ENCODE peak calls at places on chromosomes 4 and X, in six cellular contexts. X is HCT116, R is PC-3, U is uterus, C is heart right ventricle, V is sigmoid colon. L is an unnamed sample.

GRCh38 chrX:33211356-33212254 is at the start of gene DMD:
- DNase-seq in X (no peak), R (no peak), U (peak; percentile 52), C (peak; percentile 14), V (peak; percentile 87), L (peak; percentile 22)

GRCh38 chr4:34271479-34272355 is 1972.6 kb downstream of the ARAP2 start:
- DNase-seq in X (no peak), R (peak; percentile 45), U (no peak), C (no peak), V (no peak), L (no peak)

GRCh38 chrX:23246001-23246400 is 88.6 kb upstream of the PTCHD1 start:
- DNase-seq in X (no peak), R (peak; percentile 77), U (no peak), C (no peak), V (no peak), L (no peak)

GRCh38 chr4:122914938-122915337 is 7.5 kb downstream of the NUDT6 start:
- DNase-seq in X (no peak), R (no peak), U (no peak), C (no peak), V (no peak), L (no peak)

GRCh38 chrX:17170973-17171372 is 204.0 kb upstream of the NHS start:
- DNase-seq in X (no peak), R (no peak), U (peak; percentile 39), C (no peak), V (no peak), L (no peak)

GRCh38 chrX:12567857-12568256 is 223.4 kb upstream of the PRPS2 start:
- DNase-seq in X (no peak), R (peak; percentile 50), U (no peak), C (no peak), V (no peak), L (no peak)

GRCh38 chrX:150897371-150898319 is 823 bp downstream of the CD99L2 start:
- DNase-seq in X (no peak), R (peak; percentile 15), U (no peak), C (no peak), V (no peak), L (no peak)

GRCh38 chr4:185219551-185220344 is 10.3 kb downstream of the SNX25 start:
- DNase-seq in X (no peak), R (no peak), U (peak; percentile 69), C (peak; percentile 25), V (peak; percentile 93), L (no peak)

GRCh38 chrX:24276011-24276410 is 37.9 kb downstream of the SUPT20HL2 start:
- DNase-seq in X (no peak), R (no peak), U (no peak), C (no peak), V (no peak), L (no peak)

GRCh38 chrX:1323315-1323714 is 13.3 kb upstream of the IL3RA start:
- DNase-seq in X (peak; percentile 65), R (peak; percentile 64), U (no peak), C (peak; percentile 33), V (no peak), L (peak; percentile 70)

GRCh38 chrX:34299451-34299967 is 167.4 kb upstream of the FAM47A start:
- DNase-seq in X (no peak), R (no peak), U (no peak), C (no peak), V (no peak), L (no peak)

GRCh38 chr4:145884775-145885174 is 53.8 kb downstream of the ZNF827 start:
- DNase-seq in X (no peak), R (no peak), U (no peak), C (no peak), V (no peak), L (no peak)

GRCh38 chr4:5990446-5991160 is 27.6 kb downstream of the C4orf50 start:
- DNase-seq in X (no peak), R (no peak), U (no peak), C (no peak), V (peak; percentile 52), L (no peak)

GRCh38 chr4:6999172-7000086 is 43.7 kb upstream of the TADA2B start:
- DNase-seq in X (peak; percentile 78), R (peak; percentile 83), U (no peak), C (no peak), V (no peak), L (no peak)

GRCh38 chr4:110970642-110971041 is 347.8 kb upstream of the PITX2 start:
- DNase-seq in X (peak; percentile 65), R (peak; percentile 53), U (no peak), C (no peak), V (no peak), L (peak; percentile 79)

GRCh38 chr4:75995727-75996126 is 5.0 kb upstream of the SDAD1 start:
- DNase-seq in X (peak; percentile 42), R (peak; percentile 73), U (no peak), C (no peak), V (no peak), L (no peak)

GRCh38 chr4:46505131-46505530 is 115.2 kb upstream of the GABRA2 start:
- DNase-seq in X (no peak), R (peak; percentile 34), U (no peak), C (no peak), V (no peak), L (no peak)

GRCh38 chr4:39587881-39588280 is 50.8 kb downstream of the SMIM14 start:
- DNase-seq in X (no peak), R (no peak), U (no peak), C (no peak), V (no peak), L (no peak)

GRCh38 chr4:90293320-90293719 is 166.1 kb downstream of the CCSER1 start:
- DNase-seq in X (no peak), R (peak; percentile 32), U (no peak), C (no peak), V (no peak), L (no peak)

GRCh38 chrX:48891402-48892288 is 5.9 kb downstream of the TIMM17B start:
- DNase-seq in X (peak; percentile 60), R (peak; percentile 91), U (peak; percentile 89), C (peak; percentile 83), V (peak; percentile 96), L (peak; percentile 89)

GRCh38 chr4:107193989-107194388 is 157.9 kb upstream of the DKK2 start:
- DNase-seq in X (no peak), R (no peak), U (no peak), C (no peak), V (no peak), L (no peak)

GRCh38 chr4:122930877-122931276 is 8.5 kb upstream of the NUDT6 start:
- DNase-seq in X (no peak), R (peak; percentile 56), U (no peak), C (no peak), V (no peak), L (no peak)

GRCh38 chr4:119296356-119296755 is 25.6 kb downstream of the FABP2 start:
- DNase-seq in X (no peak), R (no peak), U (no peak), C (no peak), V (no peak), L (no peak)
- H3K4me1 ChIP-seq in X (peaks cover 18% of the 10 kb centered on the region), R (peaks cover 5% of the 10 kb centered on the region), U (peaks cover 9% of the 10 kb centered on the region), C (peaks cover 36% of the 10 kb centered on the region), V (no peaks in the 10 kb centered on the region), L (no peaks in the 10 kb centered on the region)

DNA sequence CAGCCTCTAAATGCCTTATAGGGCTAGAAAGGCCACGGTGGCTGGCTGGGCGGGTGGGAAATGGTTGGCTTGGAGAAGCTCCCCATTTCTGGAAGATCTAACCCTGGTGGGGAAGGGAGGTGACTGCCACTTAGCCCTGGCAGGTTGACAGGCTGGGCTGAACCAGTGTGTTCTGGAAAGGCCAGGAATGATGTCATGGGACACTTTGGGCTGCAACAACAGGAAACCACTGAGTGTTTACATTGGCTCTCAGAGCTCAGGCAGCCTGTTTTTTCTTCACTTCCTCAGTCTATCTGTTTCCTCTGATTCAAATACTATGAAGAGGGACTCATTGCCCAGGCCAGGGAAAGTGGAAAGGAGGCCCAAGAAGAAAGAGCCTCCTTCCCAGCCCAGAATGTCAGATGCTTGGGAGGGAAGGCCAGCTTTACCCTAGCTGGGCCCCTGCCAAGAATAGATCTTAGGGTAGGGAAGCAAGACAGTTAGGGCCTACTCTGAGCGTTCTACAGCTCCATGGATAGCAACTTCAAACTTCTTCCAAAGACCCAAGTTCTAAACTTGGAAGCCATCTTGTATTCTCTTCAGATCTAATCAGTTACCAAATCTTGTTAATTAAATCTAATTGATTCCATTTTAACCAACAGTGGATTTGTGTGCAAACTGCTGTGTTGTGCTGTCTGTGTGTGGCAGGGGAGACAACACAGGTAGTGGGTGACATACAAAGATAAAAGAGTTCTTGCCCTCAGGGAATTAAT is 65.7 kb upstream of the MSN start:
- DNase-seq in X (no peak), R (peak; percentile 68), U (peak; percentile 64), C (peak; percentile 76), V (peak; percentile 89), L (no peak)
- TF ChIP-seq CTCF in X (no peak), R (no peak), U (peak; percentile 29), C (no peak), V (no peak), L (no peak)

DNA sequence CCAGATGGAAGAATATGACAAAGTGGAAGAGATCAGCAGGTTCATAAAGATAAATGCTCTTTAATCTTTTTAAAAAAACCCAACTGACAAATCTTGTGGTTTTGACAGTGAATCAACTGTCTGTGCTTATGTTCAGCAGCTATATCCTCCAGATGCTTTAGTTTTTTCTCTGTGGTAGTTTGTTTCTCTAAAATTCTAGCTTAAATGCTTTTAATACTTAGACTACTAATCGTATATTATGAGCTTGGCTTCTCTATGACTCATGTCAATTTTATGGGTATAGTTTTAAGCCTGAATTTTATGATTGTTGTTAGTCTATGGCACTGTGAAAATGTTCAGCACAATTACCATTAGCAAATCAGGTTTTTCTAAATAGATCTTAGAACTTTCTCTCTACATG is 13.0 kb downstream of the HHIP start:
- DNase-seq in X (no peak), R (peak; percentile 44), U (no peak), C (no peak), V (no peak), L (no peak)
- H3K4me3 ChIP-seq in X (no peak overlapping the region), R (no peak overlapping the region), U (no peak overlapping the region), C (no peak overlapping the region), V (no peak overlapping the region), L (no peak overlapping the region)

GRCh38 chr4:112771-113170 is 11.5 kb upstream of the ZNF718 start:
- DNase-seq in X (no peak), R (no peak), U (no peak), C (no peak), V (no peak), L (no peak)

GRCh38 chr4:114151-114550 is 10.2 kb upstream of the ZNF718 start:
- DNase-seq in X (no peak), R (peak; percentile 14), U (no peak), C (no peak), V (no peak), L (no peak)

GRCh38 chr4:113732-114131 is 10.6 kb upstream of the ZNF718 start:
- DNase-seq in X (no peak), R (no peak), U (no peak), C (no peak), V (no peak), L (no peak)

GRCh38 chr4:120616-121015 is 3.7 kb upstream of the ZNF718 start:
- DNase-seq in X (no peak), R (no peak), U (no peak), C (no peak), V (no peak), L (no peak)

DNA sequence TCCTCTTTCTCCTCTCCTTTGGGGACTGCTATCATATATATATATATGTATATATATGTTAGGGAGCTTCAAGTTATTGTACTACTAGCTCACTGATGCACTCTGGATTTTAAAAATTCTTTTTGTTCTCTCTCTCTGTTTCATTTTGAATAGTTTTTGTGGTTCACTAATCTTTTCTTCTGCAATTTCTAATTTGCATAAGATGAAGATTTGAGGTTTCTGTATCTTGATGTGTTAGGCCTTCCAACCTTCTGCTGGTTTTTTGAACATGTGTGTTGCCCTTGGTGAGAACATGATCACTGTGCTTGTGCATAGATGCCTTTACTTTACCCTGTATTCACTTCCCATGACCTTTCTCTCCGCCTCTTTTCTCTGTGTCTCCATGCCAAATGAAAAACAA is 7.8 kb upstream of the ZNF718 start:
- DNase-seq in X (no peak), R (no peak), U (no peak), C (no peak), V (no peak), L (no peak)
- H3K4me1 ChIP-seq in X (no peaks in the 10 kb centered on the region), R (no peaks in the 10 kb centered on the region), U (no peaks in the 10 kb centered on the region), C (no peaks in the 10 kb centered on the region), V (no peaks in the 10 kb centered on the region), L (no peaks in the 10 kb centered on the region)

L was measured in Caco-2.